ENCODE peak calls at places on chromosome 2, in six cellular contexts. One of them, this sample, is unnamed.

GRCh38 chr2:10148268-10148667 is 25.7 kb downstream of the RRM2 start:
- DNase-seq in T-helper 2 cell: no peak
- DNase-seq in colonic mucosa: no peak
- DNase-seq in M059J: no peak
- DNase-seq in ELF-1: no peak
- DNase-seq in HuH-7: no peak
- DNase-seq in this sample: no peak

GRCh38 chr2:74551530-74551929 is 2.2 kb downstream of the LOXL3 start:
- DNase-seq in T-helper 2 cell: no peak
- DNase-seq in colonic mucosa: no peak
- DNase-seq in M059J: no peak
- DNase-seq in ELF-1: no peak
- DNase-seq in HuH-7: no peak
- DNase-seq in this sample: no peak

GRCh38 chr2:9779572-9780264 is 63.6 kb upstream of the TAF1B start:
- DNase-seq in T-helper 2 cell: no peak
- DNase-seq in colonic mucosa: no peak
- DNase-seq in M059J: no peak
- DNase-seq in ELF-1: no peak
- DNase-seq in HuH-7: no peak
- DNase-seq in this sample: peak

GRCh38 chr2:237281900-237282306 is 132.1 kb downstream of the COL6A3 start:
- DNase-seq in T-helper 2 cell: no peak
- DNase-seq in colonic mucosa: no peak
- DNase-seq in M059J: peak
- DNase-seq in ELF-1: no peak
- DNase-seq in HuH-7: no peak
- DNase-seq in this sample: no peak

GRCh38 chr2:55771612-55772011 is 78.0 kb upstream of the PNPT1 start:
- DNase-seq in T-helper 2 cell: no peak
- DNase-seq in colonic mucosa: no peak
- DNase-seq in M059J: peak
- DNase-seq in ELF-1: no peak
- DNase-seq in HuH-7: peak
- DNase-seq in this sample: no peak

GRCh38 chr2:29777164-29777563 is 144.2 kb downstream of the ALK start:
- DNase-seq in T-helper 2 cell: no peak
- DNase-seq in colonic mucosa: no peak
- DNase-seq in M059J: peak
- DNase-seq in ELF-1: no peak
- DNase-seq in HuH-7: no peak
- DNase-seq in this sample: no peak

GRCh38 chr2:130825231-130825971 is 11.3 kb upstream of the ARHGEF4 start:
- DNase-seq in T-helper 2 cell: no peak
- DNase-seq in colonic mucosa: no peak
- DNase-seq in M059J: no peak
- DNase-seq in ELF-1: no peak
- DNase-seq in HuH-7: no peak
- DNase-seq in this sample: no peak

GRCh38 chr2:142841788-142842187 is 35.7 kb upstream of the KYNU start:
- DNase-seq in T-helper 2 cell: no peak
- DNase-seq in colonic mucosa: no peak
- DNase-seq in M059J: no peak
- DNase-seq in ELF-1: no peak
- DNase-seq in HuH-7: no peak
- DNase-seq in this sample: no peak

GRCh38 chr2:3466482-3466863 is 52.9 kb downstream of the ADI1 start:
- DNase-seq in T-helper 2 cell: no peak
- DNase-seq in colonic mucosa: no peak
- DNase-seq in M059J: no peak
- DNase-seq in ELF-1: no peak
- DNase-seq in HuH-7: no peak
- DNase-seq in this sample: no peak

GRCh38 chr2:182038579-182038978 is 52.9 kb downstream of the PPP1R1C start:
- DNase-seq in T-helper 2 cell: no peak
- DNase-seq in colonic mucosa: no peak
- DNase-seq in M059J: peak
- DNase-seq in ELF-1: no peak
- DNase-seq in HuH-7: peak
- DNase-seq in this sample: no peak

GRCh38 chr2:31414601-31415241 is at the start of gene XDH:
- DNase-seq in T-helper 2 cell: no peak
- DNase-seq in colonic mucosa: peak
- DNase-seq in M059J: peak
- DNase-seq in ELF-1: no peak
- DNase-seq in HuH-7: no peak
- DNase-seq in this sample: no peak

GRCh38 chr2:39593439-39594393 is 72.0 kb upstream of the TMEM178A start:
- DNase-seq in T-helper 2 cell: no peak
- DNase-seq in colonic mucosa: no peak
- DNase-seq in M059J: peak
- DNase-seq in ELF-1: peak
- DNase-seq in HuH-7: peak
- DNase-seq in this sample: no peak

GRCh38 chr2:240564571-240565266 is 3.6 kb upstream of the RNPEPL1 start:
- DNase-seq in T-helper 2 cell: no peak
- DNase-seq in colonic mucosa: peak
- DNase-seq in M059J: no peak
- DNase-seq in ELF-1: no peak
- DNase-seq in HuH-7: no peak
- DNase-seq in this sample: no peak

GRCh38 chr2:40363631-40364030 is 88.3 kb downstream of the SLC8A1 start:
- DNase-seq in T-helper 2 cell: no peak
- DNase-seq in colonic mucosa: no peak
- DNase-seq in M059J: no peak
- DNase-seq in ELF-1: no peak
- DNase-seq in HuH-7: no peak
- DNase-seq in this sample: no peak

GRCh38 chr2:105180491-105180972 is 61.0 kb upstream of the GPR45 start:
- DNase-seq in T-helper 2 cell: no peak
- DNase-seq in colonic mucosa: peak
- DNase-seq in M059J: no peak
- DNase-seq in ELF-1: peak
- DNase-seq in HuH-7: no peak
- DNase-seq in this sample: no peak

GRCh38 chr2:10413488-10413887 is 34.6 kb downstream of the ODC1 start:
- DNase-seq in T-helper 2 cell: no peak
- DNase-seq in colonic mucosa: no peak
- DNase-seq in M059J: peak
- DNase-seq in ELF-1: no peak
- DNase-seq in HuH-7: no peak
- DNase-seq in this sample: no peak

This sample was measured in CD8-positive, alpha-beta memory T cell.